ENCODE peak calls at places on chromosome 5, in six cellular contexts. One of them, this sample, is unnamed.

GRCh38 chr5:124724357-124725039 is 21.9 kb downstream of the ZNF608 start:
- DNase-seq in HTR-8/SVneo: no peak
- DNase-seq in GDM1: no peak
- DNase-seq in neural crest cell: no peak
- DNase-seq in GM12865: peak; percentile 91
- DNase-seq in activated CD4-positive, alpha-beta T cell treated with anti-CD3 and anti-CD28 coated beads for 4 hours: no peak
- DNase-seq in this sample: no peak

GRCh38 chr5:141508808-141509611 is 20.1 kb downstream of the PCDHGC5 start:
- DNase-seq in HTR-8/SVneo: peak; percentile 78
- DNase-seq in GDM1: no peak
- DNase-seq in neural crest cell: peak; percentile 45
- DNase-seq in GM12865: peak; percentile 80
- DNase-seq in activated CD4-positive, alpha-beta T cell treated with anti-CD3 and anti-CD28 coated beads for 4 hours: no peak
- DNase-seq in this sample: peak; percentile 71

GRCh38 chr5:53782620-53783019 is 222.2 kb downstream of the NDUFS4 start:
- DNase-seq in HTR-8/SVneo: no peak
- DNase-seq in GDM1: no peak
- DNase-seq in neural crest cell: no peak
- DNase-seq in GM12865: no peak
- DNase-seq in activated CD4-positive, alpha-beta T cell treated with anti-CD3 and anti-CD28 coated beads for 4 hours: no peak
- DNase-seq in this sample: no peak

GRCh38 chr5:61332369-61332745 is 299 bp downstream of the ZSWIM6 start:
- DNase-seq in HTR-8/SVneo: no peak
- DNase-seq in GDM1: no peak
- DNase-seq in neural crest cell: peak; percentile 44
- DNase-seq in GM12865: peak; percentile 48
- DNase-seq in activated CD4-positive, alpha-beta T cell treated with anti-CD3 and anti-CD28 coated beads for 4 hours: peak; percentile 46
- DNase-seq in this sample: no peak

GRCh38 chr5:139759219-139759721 is 36.3 kb upstream of the PSD2 start:
- DNase-seq in HTR-8/SVneo: no peak
- DNase-seq in GDM1: no peak
- DNase-seq in neural crest cell: no peak
- DNase-seq in GM12865: no peak
- DNase-seq in activated CD4-positive, alpha-beta T cell treated with anti-CD3 and anti-CD28 coated beads for 4 hours: no peak
- DNase-seq in this sample: peak; percentile 46

GRCh38 chr5:68995847-68996204 is 98.0 kb upstream of the SLC30A5 start:
- DNase-seq in HTR-8/SVneo: no peak
- DNase-seq in GDM1: no peak
- DNase-seq in neural crest cell: no peak
- DNase-seq in GM12865: no peak
- DNase-seq in activated CD4-positive, alpha-beta T cell treated with anti-CD3 and anti-CD28 coated beads for 4 hours: no peak
- DNase-seq in this sample: no peak

GRCh38 chr5:167634432-167634831 is 657.0 kb upstream of the WWC1 start:
- DNase-seq in HTR-8/SVneo: no peak
- DNase-seq in GDM1: no peak
- DNase-seq in neural crest cell: no peak
- DNase-seq in GM12865: no peak
- DNase-seq in activated CD4-positive, alpha-beta T cell treated with anti-CD3 and anti-CD28 coated beads for 4 hours: no peak
- DNase-seq in this sample: no peak

GRCh38 chr5:156543348-156543747 is 216.4 kb downstream of the SGCD start:
- DNase-seq in HTR-8/SVneo: no peak
- DNase-seq in GDM1: no peak
- DNase-seq in neural crest cell: no peak
- DNase-seq in GM12865: no peak
- DNase-seq in activated CD4-positive, alpha-beta T cell treated with anti-CD3 and anti-CD28 coated beads for 4 hours: no peak
- DNase-seq in this sample: no peak